ENCODE peak calls at places on chromosomes 3 and 15, in four cellular contexts. J, M, O and W are unnamed samples.

GRCh38 chr3:57100046-57100695 is 39.7 kb downstream of the SPATA12 start:
- DNase-seq in J (peak; percentile 32), M (peak; percentile 48), O (peak; percentile 40), W (no peak)

GRCh38 chr3:49794926-49795905 is 4.5 kb downstream of the CDHR4 start:
- DNase-seq in J (no peak), M (no peak), O (no peak), W (no peak)

GRCh38 chr3:69761896-69762789 is 22.9 kb downstream of the MITF start:
- DNase-seq in J (no peak), M (peak; percentile 85), O (no peak), W (no peak)

GRCh38 chr3:138254199-138254598 is 67.1 kb downstream of the ARMC8 start:
- DNase-seq in J (no peak), M (no peak), O (no peak), W (no peak)

GRCh38 chr3:151660890-151661289 is 72.8 kb upstream of the AADACL2 start:
- DNase-seq in J (no peak), M (no peak), O (no peak), W (no peak)

GRCh38 chr3:32340039-32340438 is 51.6 kb upstream of the CMTM7 start:
- DNase-seq in J (no peak), M (no peak), O (no peak), W (no peak)

GRCh38 chr3:193702967-193703366 is 110.0 kb downstream of the OPA1 start:
- DNase-seq in J (no peak), M (no peak), O (no peak), W (no peak)

GRCh38 chr3:129131465-129132088 is 10.0 kb upstream of the RAB43 start:
- DNase-seq in J (no peak), M (no peak), O (no peak), W (no peak)

GRCh38 chr3:47022540-47023161 is 43.2 kb downstream of the NBEAL2 start:
- DNase-seq in J (no peak), M (no peak), O (no peak), W (peak; percentile 40)

GRCh38 chr15:66798426-66799061 is 96.5 kb downstream of the SMAD6 start:
- DNase-seq in J (no peak), M (no peak), O (no peak), W (no peak)

GRCh38 chr3:14770591-14770990 is 48.2 kb upstream of the FGD5 start:
- DNase-seq in J (no peak), M (no peak), O (no peak), W (no peak)

GRCh38 chr3:11385329-11385728 is 113.1 kb downstream of the ATG7 start:
- DNase-seq in J (no peak), M (no peak), O (no peak), W (no peak)

GRCh38 chr15:30923429-30923828 is 19.7 kb downstream of the FAN1 start:
- DNase-seq in J (peak; percentile 21), M (no peak), O (no peak), W (peak; percentile 40)

GRCh38 chr3:66693461-66693912 is 192.7 kb upstream of the LRIG1 start:
- DNase-seq in J (peak; percentile 34), M (no peak), O (no peak), W (no peak)

GRCh38 chr3:17183951-17184550 is 299.3 kb downstream of the PLCL2 start:
- DNase-seq in J (no peak), M (peak; percentile 36), O (no peak), W (no peak)

GRCh38 chr3:149641011-149641728 is 16.7 kb downstream of the WWTR1 start:
- DNase-seq in J (no peak), M (no peak), O (no peak), W (no peak)

GRCh38 chr3:73009750-73010149 is 13.1 kb downstream of the PPP4R2 start:
- DNase-seq in J (no peak), M (no peak), O (no peak), W (no peak)

GRCh38 chr3:127702151-127702578 is 29.4 kb downstream of the ABTB1 start:
- DNase-seq in J (peak; percentile 78), M (no peak), O (no peak), W (peak; percentile 62)

GRCh38 chr3:169241928-169242751 is 421.4 kb downstream of the MECOM start:
- DNase-seq in J (no peak), M (peak; percentile 60), O (peak; percentile 43), W (peak; percentile 72)

GRCh38 chr3:21642433-21642832 is 108.6 kb downstream of the ZNF385D start:
- DNase-seq in J (no peak), M (no peak), O (no peak), W (no peak)

GRCh38 chr3:78820497-78820896 is 947.3 kb downstream of the ROBO1 start:
- DNase-seq in J (no peak), M (no peak), O (no peak), W (no peak)

GRCh38 chr3:152834354-152835310 is at the start of gene P2RY1:
- DNase-seq in J (peak; percentile 44), M (peak; percentile 59), O (peak; percentile 81), W (peak; percentile 86)

GRCh38 chr15:59555696-59556095 is 55.9 kb upstream of the GCNT3 start:
- DNase-seq in J (no peak), M (peak; percentile 66), O (no peak), W (no peak)

GRCh38 chr15:85485956-85486567 is 105.7 kb downstream of the AKAP13 start:
- DNase-seq in J (no peak), M (peak; percentile 55), O (no peak), W (no peak)

GRCh38 chr3:167437428-167438139 is 36.3 kb downstream of the SERPINI2 start:
- DNase-seq in J (no peak), M (no peak), O (no peak), W (no peak)

GRCh38 chr3:195692781-195693427 is 27.9 kb upstream of the MUC20 start:
- DNase-seq in J (no peak), M (peak; percentile 29), O (no peak), W (no peak)

GRCh38 chr3:107263269-107264021 is 113.8 kb upstream of the CCDC54 start:
- DNase-seq in J (no peak), M (no peak), O (no peak), W (no peak)

GRCh38 chr15:74840851-74841760 is 1.9 kb downstream of the ULK3 start:
- DNase-seq in J (no peak), M (no peak), O (no peak), W (no peak)

GRCh38 chr3:124126446-124127017 is 134.6 kb upstream of the ROPN1 start:
- DNase-seq in J (no peak), M (no peak), O (no peak), W (no peak)

GRCh38 chr3:106114220-106114619 is 245.4 kb upstream of the CBLB start:
- DNase-seq in J (no peak), M (peak; percentile 83), O (no peak), W (no peak)

GRCh38 chr3:62888180-62888579 is 13.0 kb upstream of the CADPS start:
- DNase-seq in J (no peak), M (no peak), O (no peak), W (no peak)

GRCh38 chr3:17233398-17233800 is 348.6 kb downstream of the PLCL2 start:
- DNase-seq in J (no peak), M (peak; percentile 69), O (no peak), W (no peak)

GRCh38 chr3:188294113-188294512 is 140.2 kb downstream of the LPP start:
- DNase-seq in J (no peak), M (no peak), O (no peak), W (no peak)

GRCh38 chr3:188296761-188297689 is 143.1 kb downstream of the LPP start:
- DNase-seq in J (no peak), M (peak; percentile 89), O (peak; percentile 54), W (peak; percentile 26)

GRCh38 chr3:188292827-188293226 is 138.9 kb downstream of the LPP start:
- DNase-seq in J (no peak), M (no peak), O (no peak), W (no peak)

GRCh38 chr3:188295876-188296275 is 141.9 kb downstream of the LPP start:
- DNase-seq in J (no peak), M (no peak), O (no peak), W (no peak)

DNA sequence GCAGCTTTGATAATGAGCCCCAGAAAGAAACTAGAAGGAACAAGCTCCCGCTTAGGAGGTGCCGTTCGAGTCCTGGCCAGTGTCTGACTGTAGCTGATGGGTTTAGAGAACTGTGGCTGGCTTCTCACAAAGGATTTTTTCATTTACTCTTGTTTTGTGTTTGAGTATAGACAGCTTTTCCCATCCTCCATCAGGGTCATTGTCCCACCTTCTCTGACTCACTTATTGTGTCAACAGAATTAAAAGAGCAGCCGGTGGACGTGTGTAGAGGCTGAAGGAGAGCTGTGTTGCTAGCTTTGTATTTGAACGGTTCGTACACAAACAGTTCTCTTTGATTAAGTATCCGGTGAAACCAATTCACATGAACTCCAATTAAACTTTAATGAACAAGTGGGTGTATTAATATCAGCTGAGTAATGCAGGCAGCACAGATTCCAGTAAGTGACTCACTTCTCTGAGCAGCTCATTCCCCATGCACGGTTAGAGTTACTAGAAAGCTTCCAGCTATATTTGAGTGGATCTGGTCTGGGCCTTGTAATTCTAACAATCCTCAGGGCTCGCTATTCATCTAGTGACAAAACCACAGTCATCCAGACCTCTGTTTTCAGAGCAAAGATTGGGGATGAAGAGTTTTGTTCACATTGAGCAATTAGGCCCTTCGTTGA is 141.0 kb downstream of the LPP start:
- DNase-seq in J (no peak), M (peak; percentile 99), O (no peak), W (no peak)
- H3K27ac ChIP-seq in J (peak overlapping the region; percentile 92), M (peak overlapping the region; percentile 77), O (peak overlapping the region; percentile 52), W (peak overlapping the region; percentile 69)

GRCh38 chr15:63210151-63211051 is 21.0 kb downstream of the RAB8B start:
- DNase-seq in J (no peak), M (no peak), O (no peak), W (no peak)
- H3K4me3 ChIP-seq in J (no peak overlapping the region), M (no peak overlapping the region), O (no peak overlapping the region), W (no peak overlapping the region)

DNA sequence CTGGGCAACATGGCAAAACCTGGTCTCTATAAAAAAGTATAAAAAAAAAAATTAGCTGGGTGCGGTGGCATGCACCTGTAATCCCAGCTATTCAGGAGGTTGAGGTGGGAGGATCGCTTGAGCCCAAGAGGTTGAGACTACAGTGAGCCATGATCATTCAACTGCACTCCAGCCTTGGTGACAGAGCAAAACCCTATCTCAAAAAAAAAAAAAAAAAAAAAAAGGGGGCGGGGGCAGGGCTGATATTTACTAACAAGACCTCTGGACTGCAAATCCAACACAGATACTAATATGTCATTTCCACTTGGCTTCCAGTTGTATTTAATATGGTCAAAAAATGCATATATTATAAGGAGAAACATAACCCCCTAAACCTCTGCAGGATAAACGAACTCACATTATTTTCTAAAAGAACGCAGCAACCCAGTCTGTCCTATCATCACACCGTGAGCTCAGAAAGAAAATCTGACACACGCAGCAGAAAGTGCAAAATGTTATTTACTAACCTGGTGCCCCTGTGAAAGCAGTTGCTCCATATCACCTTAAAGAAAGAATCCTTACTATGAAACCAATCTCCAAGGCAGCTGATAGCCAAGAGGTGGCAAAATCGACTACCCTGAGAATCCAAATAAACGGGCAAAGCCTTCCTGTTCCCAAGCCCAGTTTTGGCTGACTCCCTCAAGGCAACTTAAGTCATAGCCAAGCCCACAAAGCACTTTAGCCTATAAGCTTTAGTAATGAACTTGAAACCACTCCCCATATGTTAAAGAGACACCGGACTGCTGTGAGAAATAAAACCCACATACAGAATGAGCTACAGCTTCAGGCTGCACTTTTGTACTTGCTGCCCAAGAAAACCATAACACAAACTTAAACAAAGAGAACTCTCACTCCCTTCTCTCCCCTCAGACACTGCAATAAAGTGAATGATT is 39.3 kb downstream of the PLD1 start:
- DNase-seq in J (no peak), M (peak; percentile 83), O (no peak), W (peak; percentile 53)
- H3K27ac ChIP-seq in J (peak overlapping the region; percentile 19), M (peak overlapping the region; percentile 40), O (no peak overlapping the region), W (peak overlapping the region; percentile 76)

DNA sequence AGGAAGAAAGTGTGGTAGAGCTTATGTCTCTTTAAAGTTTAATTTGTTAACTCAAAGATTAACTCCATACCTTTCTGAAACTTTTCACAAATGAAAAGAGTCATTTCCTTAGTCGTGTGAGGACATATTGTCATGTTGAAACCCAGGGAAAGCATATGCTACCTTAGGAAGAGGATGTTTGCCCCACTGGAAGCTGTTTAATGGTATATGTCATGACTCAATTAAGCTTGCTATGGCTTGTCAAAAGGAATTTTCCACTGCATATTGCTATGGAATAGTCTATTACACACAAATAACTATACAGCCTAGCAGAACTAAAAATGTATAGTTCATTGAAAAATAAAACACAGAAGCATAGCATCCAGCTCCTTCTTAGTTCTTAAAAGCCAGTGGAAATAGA is 69.9 kb downstream of the NSUN3 start:
- DNase-seq in J (no peak), M (no peak), O (no peak), W (no peak)
- H3K4me3 ChIP-seq in J (no peak overlapping the region), M (no peak overlapping the region), O (no peak overlapping the region), W (no peak overlapping the region)